ENCODE peak calls at places on chromosomes 12 and 14, in nine cellular contexts. A is A549, E is cerebellum, U is MM.1S, P is lower lobe of right lung, N is Ammon's horn, Y is iPS-NIHi11, K is HT1080, M is tibial artery. X is an unnamed sample.
A peak's percentile ranks its signal among the peaks of the same experiment; 100 is the strongest.

GRCh38 chr14:75979071-75979571 is 2.7 kb downstream of the TGFB3 start:
- DNase-seq in A (peak; percentile 17), P (no peak), K (peak; percentile 47), E (no peak), M (no peak), N (peak; percentile 54), U (no peak), Y (peak; percentile 79), X (peak; percentile 47)

GRCh38 chr14:73238262-73238852 is 1.1 kb downstream of the PAPLN start:
- DNase-seq in U (no peak), M (no peak), N (no peak), Y (no peak), A (no peak), E (no peak), P (no peak), K (peak; percentile 75), X (no peak)

GRCh38 chr14:68766299-68767247 is 26.3 kb downstream of the ZFP36L1 start:
- DNase-seq in M (no peak), E (no peak), U (no peak), Y (peak; percentile 27), N (no peak), K (no peak), P (no peak), A (no peak), X (no peak)

GRCh38 chr12:47156167-47156736 is 76.5 kb upstream of the AMIGO2 start:
- DNase-seq in N (peak; percentile 36), A (peak; percentile 73), U (no peak), P (no peak), K (no peak), E (no peak), Y (no peak), M (no peak), X (no peak)

GRCh38 chr12:60262378-60262777 is 666.5 kb downstream of the SLC16A7 start:
- DNase-seq in N (no peak), U (no peak), Y (no peak), E (no peak), P (no peak), M (no peak), K (no peak), A (no peak), X (no peak)

GRCh38 chr12:53930591-53931255 is 7.9 kb upstream of the HOXC13 start:
- DNase-seq in P (no peak), M (no peak), A (no peak), N (no peak), E (no peak), Y (no peak), K (no peak), U (no peak), X (no peak)

GRCh38 chr14:76011959-76012802 is 26.6 kb downstream of the IFT43 start:
- DNase-seq in A (no peak), E (no peak), K (no peak), P (no peak), M (peak; percentile 86), U (no peak), N (peak; percentile 13), Y (no peak), X (no peak)

GRCh38 chr14:31124197-31124596 is 83.4 kb downstream of the HECTD1 start:
- DNase-seq in Y (no peak), E (no peak), U (no peak), M (no peak), A (no peak), N (no peak), P (no peak), K (no peak), X (no peak)

GRCh38 chr14:99534863-99535262 is 53.7 kb downstream of the CCNK start:
- DNase-seq in K (peak; percentile 68), N (peak; percentile 65), U (no peak), Y (no peak), A (no peak), M (no peak), E (no peak), P (no peak), X (peak; percentile 42)

GRCh38 chr14:93888995-93889394 is 38.1 kb upstream of the FAM181A start:
- DNase-seq in N (no peak), K (no peak), P (no peak), M (peak; percentile 55), U (no peak), A (no peak), Y (no peak), E (no peak), X (no peak)

GRCh38 chr12:8664228-8664963 is 1.8 kb upstream of the MFAP5 start:
- DNase-seq in N (peak; percentile 20), U (no peak), K (no peak), P (no peak), E (peak; percentile 36), A (no peak), M (no peak), Y (no peak), X (no peak)

GRCh38 chr12:1936406-1937320 is 18.2 kb upstream of the CACNA2D4 start:
- DNase-seq in A (peak; percentile 71), Y (no peak), K (peak; percentile 61), M (peak; percentile 95), E (peak; percentile 73), P (peak; percentile 80), U (no peak), N (peak; percentile 96), X (peak; percentile 93)

GRCh38 chr14:68680541-68681051 is 112.3 kb downstream of the ZFP36L1 start:
- DNase-seq in U (no peak), P (no peak), M (peak; percentile 61), K (no peak), A (no peak), N (no peak), Y (no peak), E (no peak), X (no peak)

GRCh38 chr14:36604757-36605505 is 22.5 kb upstream of the NKX2-8 start:
- DNase-seq in U (peak; percentile 45), K (peak; percentile 64), A (peak; percentile 80), P (no peak), Y (peak; percentile 82), M (no peak), E (peak; percentile 31), N (peak; percentile 80), X (peak; percentile 79)

GRCh38 chr14:89288114-89288513 is 128.9 kb downstream of the FOXN3 start:
- DNase-seq in K (no peak), E (no peak), M (no peak), P (no peak), Y (no peak), N (no peak), U (no peak), A (no peak), X (no peak)

GRCh38 chr14:51715250-51715649 is 63.5 kb downstream of the FRMD6 start:
- DNase-seq in E (peak; percentile 15), N (no peak), A (no peak), K (no peak), P (no peak), U (no peak), M (no peak), Y (no peak), X (no peak)

GRCh38 chr12:24561882-24562760 is 386.8 kb downstream of the BCAT1 start:
- DNase-seq in M (peak; percentile 88), U (peak; percentile 58), N (peak; percentile 55), Y (peak; percentile 84), K (peak; percentile 9), A (peak; percentile 15), P (peak; percentile 82), E (no peak), X (peak; percentile 62)

GRCh38 chr12:42260518-42260917 is 22.5 kb upstream of the YAF2 start:
- DNase-seq in P (no peak), U (no peak), Y (no peak), M (no peak), N (no peak), E (no peak), K (no peak), A (no peak), X (no peak)

GRCh38 chr14:90383126-90383730 is 13.6 kb upstream of the CALM1 start:
- DNase-seq in P (peak; percentile 100), U (peak; percentile 96), Y (peak; percentile 96), E (peak; percentile 95), M (peak; percentile 100), A (peak; percentile 100), K (peak; percentile 85), N (peak; percentile 100), X (peak; percentile 99)

X was measured in midbrain.